ENCODE peak calls at places on chromosomes 1 and 21, in nine cellular contexts. E is colonic mucosa, O is brain microvascular endothelial cell, X is OCI-LY7, Z is left ventricle myocardium inferior, S is tibial nerve, W is fibroblast of pulmonary artery, M is lower leg skin, T is fibroblast of mammary gland. H is an unnamed sample.
A peak's percentile ranks its signal among the peaks of the same experiment; 100 is the strongest.

GRCh38 chr1:20322081-20322824 is 31.6 kb downstream of the VWA5B1 start:
- DNase-seq in X (peak; percentile 78), W (peak; percentile 8), O (peak; percentile 15), M (no peak), Z (no peak), T (peak; percentile 43), S (no peak), E (no peak), H (no peak)

GRCh38 chr1:174800221-174800791 is 199.4 kb upstream of the CACYBP start:
- DNase-seq in Z (no peak), T (no peak), W (peak; percentile 8), O (peak; percentile 5), S (peak; percentile 12), X (peak; percentile 24), E (peak; percentile 17), M (no peak), H (no peak)

GRCh38 chr1:203555046-203555445 is 61.1 kb downstream of the OPTC start:
- DNase-seq in W (no peak), O (no peak), X (no peak), S (no peak), M (no peak), T (peak; percentile 54), Z (no peak), E (no peak), H (no peak)

GRCh38 chr1:25523512-25523911 is 19.9 kb upstream of the LDLRAP1 start:
- DNase-seq in W (peak; percentile 33), Z (no peak), S (no peak), M (no peak), X (peak; percentile 18), T (peak; percentile 22), E (no peak), O (peak; percentile 18), H (no peak)

GRCh38 chr1:80910426-80910825 is 890.3 kb upstream of the ADGRL2 start:
- DNase-seq in X (no peak), T (no peak), Z (no peak), S (no peak), M (no peak), W (no peak), E (no peak), O (no peak), H (no peak)

GRCh38 chr1:201554167-201554600 is 15.3 kb downstream of the NAV1 start:
- DNase-seq in O (no peak), W (no peak), T (no peak), X (no peak), S (no peak), M (peak; percentile 77), E (no peak), Z (no peak), H (no peak)

GRCh38 chr1:182217967-182218366 is 156.5 kb upstream of the ZNF648 start:
- DNase-seq in O (no peak), W (no peak), X (no peak), Z (no peak), E (no peak), T (peak; percentile 76), S (no peak), M (no peak), H (peak; percentile 22)

GRCh38 chr1:77614037-77614436 is 68.4 kb downstream of the ZZZ3 start:
- DNase-seq in T (no peak), W (no peak), Z (no peak), X (no peak), O (no peak), E (no peak), S (no peak), M (no peak), H (no peak)

GRCh38 chr1:113041569-113042335 is 31.2 kb upstream of the LRIG2 start:
- DNase-seq in T (no peak), Z (no peak), O (no peak), S (no peak), W (no peak), M (peak; percentile 34), X (no peak), E (no peak), H (peak; percentile 3)

GRCh38 chr21:46294647-46295176 is 8.6 kb downstream of the YBEY start:
- DNase-seq in S (no peak), T (peak; percentile 72), O (peak; percentile 55), Z (peak; percentile 29), M (peak; percentile 83), X (no peak), E (no peak), W (peak; percentile 55), H (peak; percentile 58)

GRCh38 chr1:208479435-208479834 is 235.3 kb upstream of the PLXNA2 start:
- DNase-seq in M (no peak), Z (no peak), O (no peak), E (no peak), W (no peak), X (no peak), T (no peak), S (no peak), H (no peak)
- TF ChIP-seq CTCF in M (no peak), Z (no peak), O (no peak), E (no peak), W (no peak), X (no peak), T (no peak), S (no peak), H (no peak)

GRCh38 chr1:61187380-61188086 is 105.2 kb downstream of the NFIA start:
- DNase-seq in M (no peak), O (no peak), W (no peak), T (no peak), S (no peak), Z (no peak), E (no peak), X (no peak), H (no peak)
- TF ChIP-seq CTCF in M (no peak), O (no peak), W (no peak), T (no peak), S (no peak), Z (no peak), E (no peak), X (no peak), H (no peak)

DNA sequence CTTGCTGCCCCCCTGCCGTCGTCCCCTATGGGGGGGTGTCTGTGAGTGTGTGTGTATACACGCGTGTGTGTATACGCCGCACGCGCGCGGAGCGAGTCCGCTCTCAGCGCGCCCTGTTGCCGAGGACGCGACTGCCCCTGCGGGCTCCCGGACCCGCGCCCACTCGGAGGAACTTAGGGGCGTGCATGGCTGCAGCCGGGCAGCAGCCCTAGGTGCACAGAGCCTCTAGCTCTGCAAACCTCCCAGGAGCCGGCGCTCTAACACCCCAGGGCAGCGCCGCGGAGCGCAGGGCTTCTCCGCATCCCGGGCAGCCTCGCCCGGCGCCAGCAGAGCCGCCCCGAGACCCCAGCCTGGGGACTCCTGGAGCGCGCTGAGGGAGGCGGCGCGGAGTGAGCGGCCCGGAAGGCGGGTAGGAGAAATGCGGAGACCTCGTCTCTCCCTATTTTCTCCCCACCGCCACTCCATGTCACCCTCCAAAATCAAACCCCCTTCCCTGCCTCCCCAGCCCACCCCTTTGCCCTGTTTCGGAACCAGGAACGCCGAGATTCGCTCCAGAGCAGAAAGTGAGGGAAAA is 574 bp downstream of the ITPKB start:
- DNase-seq in S (no peak), M (no peak), X (peak; percentile 85), W (peak; percentile 44), Z (peak; percentile 38), O (no peak), T (peak; percentile 23), E (peak; percentile 37), H (no peak)
- TF ChIP-seq CTCF in S (no peak), M (no peak), X (peak; percentile 26), W (no peak), Z (no peak), O (peak; percentile 21), T (no peak), E (no peak), H (no peak)

DNA sequence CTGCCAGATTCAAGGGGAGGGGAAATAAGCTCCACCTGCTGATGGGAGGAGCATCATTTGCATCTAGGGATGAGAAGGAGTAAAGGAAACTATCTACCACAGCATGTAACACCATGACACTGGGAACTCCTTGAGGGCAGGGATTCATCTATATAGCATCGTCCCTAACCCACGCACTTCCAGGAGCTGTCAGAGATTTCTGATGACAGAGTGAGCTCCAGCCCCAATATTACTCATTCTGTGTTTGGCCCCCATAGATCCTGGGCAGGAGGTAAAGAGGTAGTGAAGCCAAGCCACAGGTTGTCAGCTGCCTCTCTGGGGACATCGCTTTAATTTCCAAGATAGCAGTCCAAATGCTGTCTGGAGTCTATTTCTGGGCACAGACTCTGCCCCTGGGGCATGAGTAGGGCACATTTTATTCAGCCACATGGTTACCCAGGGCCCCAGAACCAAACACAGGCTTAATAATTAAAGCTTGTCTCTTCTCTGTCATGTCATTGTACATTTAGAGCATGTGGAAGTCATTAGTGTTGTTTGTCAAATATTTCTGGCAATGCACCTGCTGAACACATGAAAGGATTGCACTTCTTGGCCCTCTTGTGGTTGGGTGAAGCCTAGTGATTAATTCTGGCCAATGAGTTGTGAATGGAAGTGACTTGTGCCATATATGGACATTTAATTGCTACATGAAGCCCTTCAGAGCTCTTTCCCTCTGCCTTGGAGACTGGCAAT is 105.9 kb upstream of the POU3F1 start:
- DNase-seq in Z (no peak), M (no peak), T (peak; percentile 4), W (no peak), O (no peak), S (no peak), E (no peak), X (peak; percentile 57), H (no peak)
- TF ChIP-seq CTCF in Z (peak; percentile 41), M (no peak), T (no peak), W (no peak), O (no peak), S (no peak), E (no peak), X (peak; percentile 68), H (peak; percentile 19)

DNA sequence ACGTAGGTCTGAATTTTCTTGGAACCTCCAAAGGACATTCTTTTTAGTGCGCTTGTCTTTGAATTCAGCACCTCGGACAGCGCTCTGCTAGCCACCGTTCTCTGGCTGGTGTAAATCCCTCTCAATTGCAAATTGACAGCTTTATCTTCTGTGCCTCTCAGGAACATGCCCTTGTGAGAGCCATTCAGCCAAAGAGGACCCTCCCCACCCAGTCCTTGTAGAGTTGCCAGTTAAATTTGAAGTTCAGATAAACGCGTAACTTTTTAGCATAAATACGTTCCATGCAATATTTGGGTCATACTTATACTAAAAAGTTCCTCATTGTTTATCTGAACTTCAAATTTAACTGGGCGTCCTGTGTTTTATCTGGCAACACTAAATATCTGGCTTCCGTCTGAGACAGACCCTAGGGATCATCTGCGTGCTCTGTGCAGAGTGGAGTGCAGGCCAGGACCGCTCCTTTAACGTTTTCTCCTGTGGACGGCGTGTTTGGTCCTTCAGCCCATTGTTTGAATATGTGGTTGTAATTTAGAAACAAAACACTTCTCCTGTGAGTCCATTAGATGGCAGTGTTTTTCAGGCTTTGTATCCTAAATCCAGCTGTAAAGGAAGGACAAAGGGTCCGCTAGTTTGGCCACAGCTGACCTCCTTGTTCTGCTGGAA is 7.0 kb downstream of the KCNAB2 start:
- DNase-seq in T (peak; percentile 64), X (peak; percentile 42), S (peak; percentile 74), O (peak; percentile 70), Z (peak; percentile 61), W (peak; percentile 80), M (no peak), E (peak; percentile 52), H (peak; percentile 52)
- TF ChIP-seq CTCF in T (peak; percentile 57), X (peak; percentile 75), S (peak; percentile 21), O (peak; percentile 65), Z (peak; percentile 63), W (peak; percentile 63), M (no peak), E (peak; percentile 47), H (peak; percentile 76)

GRCh38 chr1:94236630-94237290 is 624 bp downstream of the ARHGAP29 start:
- DNase-seq in T (peak; percentile 54), M (no peak), Z (peak; percentile 56), W (peak; percentile 56), X (no peak), S (peak; percentile 12), E (peak; percentile 46), O (no peak), H (peak; percentile 36)
- TF ChIP-seq CTCF in T (peak; percentile 30), M (no peak), Z (peak; percentile 40), W (peak; percentile 36), X (no peak), S (no peak), E (no peak), O (peak; percentile 51), H (peak; percentile 53)